ENCODE peak calls at places on chromosomes 12 and 14, in four cellular contexts. One of them, this sample, is unnamed.

GRCh38 chr12:82793882-82794281 is 107.2 kb downstream of the TMTC2 start:
- DNase-seq in WTC11: peak
- DNase-seq in K562: no peak
- DNase-seq in HepG2: no peak
- DNase-seq in this sample: no peak

GRCh38 chr12:131904346-131904745 is 9.9 kb downstream of the ULK1 start:
- DNase-seq in WTC11: no peak
- DNase-seq in K562: no peak
- DNase-seq in HepG2: no peak
- DNase-seq in this sample: no peak

GRCh38 chr12:119949145-119949544 is 39.9 kb upstream of the BICDL1 start:
- DNase-seq in WTC11: no peak
- DNase-seq in K562: no peak
- DNase-seq in HepG2: no peak
- DNase-seq in this sample: no peak

GRCh38 chr12:129863938-129864337 is 39.9 kb downstream of the TMEM132D start:
- DNase-seq in WTC11: no peak
- DNase-seq in K562: no peak
- DNase-seq in HepG2: no peak
- DNase-seq in this sample: no peak

GRCh38 chr12:3004655-3005565 is 45.7 kb downstream of the TEAD4 start:
- DNase-seq in WTC11: no peak
- DNase-seq in K562: no peak
- DNase-seq in HepG2: no peak
- DNase-seq in this sample: no peak

GRCh38 chr12:90090929-90091651 is 382.5 kb upstream of the ATP2B1 start:
- DNase-seq in WTC11: no peak
- DNase-seq in K562: no peak
- DNase-seq in HepG2: no peak
- DNase-seq in this sample: peak

GRCh38 chr14:24307575-24308341 is at the start of gene CIDEB:
- DNase-seq in WTC11: peak
- DNase-seq in K562: peak
- DNase-seq in HepG2: peak
- DNase-seq in this sample: peak

GRCh38 chr12:46701356-46701755 is 124.4 kb downstream of the SLC38A4 start:
- DNase-seq in WTC11: no peak
- DNase-seq in K562: no peak
- DNase-seq in HepG2: no peak
- DNase-seq in this sample: no peak

GRCh38 chr12:52606581-52607241 is 5.4 kb upstream of the KRT72 start:
- DNase-seq in WTC11: no peak
- DNase-seq in K562: no peak
- DNase-seq in HepG2: no peak
- DNase-seq in this sample: no peak

GRCh38 chr14:97978336-97978735 is 1181.2 kb downstream of the VRK1 start:
- DNase-seq in WTC11: peak
- DNase-seq in K562: no peak
- DNase-seq in HepG2: no peak
- DNase-seq in this sample: peak

GRCh38 chr14:95318870-95319311 is 817 bp downstream of the CLMN start:
- DNase-seq in WTC11: peak
- DNase-seq in K562: no peak
- DNase-seq in HepG2: no peak
- DNase-seq in this sample: no peak

GRCh38 chr12:56687225-56688128 is 607 bp downstream of the PTGES3 start:
- DNase-seq in WTC11: peak
- DNase-seq in K562: peak
- DNase-seq in HepG2: no peak
- DNase-seq in this sample: peak

GRCh38 chr14:75501080-75501479 is 21.2 kb upstream of the BATF start:
- DNase-seq in WTC11: no peak
- DNase-seq in K562: no peak
- DNase-seq in HepG2: no peak
- DNase-seq in this sample: no peak

GRCh38 chr14:87494010-87494409 is 499.0 kb downstream of the GALC start:
- DNase-seq in WTC11: no peak
- DNase-seq in K562: no peak
- DNase-seq in HepG2: no peak
- DNase-seq in this sample: peak

GRCh38 chr12:19760611-19761010 is 321.3 kb downstream of the AEBP2 start:
- DNase-seq in WTC11: no peak
- DNase-seq in K562: no peak
- DNase-seq in HepG2: no peak
- DNase-seq in this sample: no peak

GRCh38 chr12:108218911-108219310 is 89.8 kb downstream of the WSCD2 start:
- DNase-seq in WTC11: no peak
- DNase-seq in K562: no peak
- DNase-seq in HepG2: no peak
- DNase-seq in this sample: no peak

GRCh38 chr14:72830786-72831583 is 62.9 kb downstream of the DPF3 start:
- DNase-seq in WTC11: no peak
- DNase-seq in K562: no peak
- DNase-seq in HepG2: no peak
- DNase-seq in this sample: no peak

GRCh38 chr12:112645586-112645985 is 146.0 kb upstream of the RPH3A start:
- DNase-seq in WTC11: no peak
- DNase-seq in K562: no peak
- DNase-seq in HepG2: no peak
- DNase-seq in this sample: no peak

GRCh38 chr12:127287256-127287655 is 979.7 kb upstream of the TMEM132C start:
- DNase-seq in WTC11: no peak
- DNase-seq in K562: no peak
- DNase-seq in HepG2: no peak
- DNase-seq in this sample: no peak

GRCh38 chr14:35416108-35416750 is 11.7 kb upstream of the NFKBIA start:
- DNase-seq in WTC11: no peak
- DNase-seq in K562: no peak
- DNase-seq in HepG2: no peak
- DNase-seq in this sample: no peak

GRCh38 chr12:113010701-113011100 is 32.4 kb downstream of the OAS2 start:
- DNase-seq in WTC11: no peak
- DNase-seq in K562: no peak
- DNase-seq in HepG2: no peak
- DNase-seq in this sample: no peak

GRCh38 chr12:20044836-20045235 is 323.5 kb upstream of the PDE3A start:
- DNase-seq in WTC11: no peak
- DNase-seq in K562: no peak
- DNase-seq in HepG2: no peak
- DNase-seq in this sample: no peak

GRCh38 chr12:3224530-3224903 is 147.3 kb downstream of the TSPAN9 start:
- DNase-seq in WTC11: no peak
- DNase-seq in K562: no peak
- DNase-seq in HepG2: no peak
- DNase-seq in this sample: no peak

GRCh38 chr12:6548556-6549378 is 7.1 kb downstream of the IFFO1 start:
- DNase-seq in WTC11: no peak
- DNase-seq in K562: no peak
- DNase-seq in HepG2: no peak
- DNase-seq in this sample: peak

GRCh38 chr12:26642361-26642760 is 190.6 kb downstream of the ITPR2 start:
- DNase-seq in WTC11: no peak
- DNase-seq in K562: no peak
- DNase-seq in HepG2: no peak
- DNase-seq in this sample: peak

GRCh38 chr12:124039276-124039675 is 66.3 kb downstream of the ZNF664 start:
- DNase-seq in WTC11: no peak
- DNase-seq in K562: no peak
- DNase-seq in HepG2: no peak
- DNase-seq in this sample: no peak

GRCh38 chr14:99564256-99564902 is 39.6 kb downstream of the CCDC85C start:
- DNase-seq in WTC11: no peak
- DNase-seq in K562: no peak
- DNase-seq in HepG2: peak
- DNase-seq in this sample: no peak

GRCh38 chr12:58310368-58310767 is 369.0 kb downstream of the ATP23 start:
- DNase-seq in WTC11: no peak
- DNase-seq in K562: no peak
- DNase-seq in HepG2: no peak
- DNase-seq in this sample: peak

GRCh38 chr14:34750670-34751069 is 36.3 kb upstream of the CFL2 start:
- DNase-seq in WTC11: no peak
- DNase-seq in K562: no peak
- DNase-seq in HepG2: no peak
- DNase-seq in this sample: no peak

GRCh38 chr12:69982081-69982480 is 157.1 kb downstream of the MYRFL start:
- DNase-seq in WTC11: no peak
- DNase-seq in K562: no peak
- DNase-seq in HepG2: no peak
- DNase-seq in this sample: no peak

GRCh38 chr12:104090685-104091084 is 26.4 kb downstream of the HCFC2 start:
- DNase-seq in WTC11: no peak
- DNase-seq in K562: no peak
- DNase-seq in HepG2: no peak
- DNase-seq in this sample: no peak

GRCh38 chr12:13982010-13982409 is 608 bp upstream of the GRIN2B start:
- DNase-seq in WTC11: peak
- DNase-seq in K562: peak
- DNase-seq in HepG2: no peak
- DNase-seq in this sample: peak

GRCh38 chr12:90938451-90938850 is 16.5 kb downstream of the CCER1 start:
- DNase-seq in WTC11: no peak
- DNase-seq in K562: no peak
- DNase-seq in HepG2: no peak
- DNase-seq in this sample: no peak

GRCh38 chr12:48817957-48818830 is at the start of gene CACNB3:
- DNase-seq in WTC11: peak
- DNase-seq in K562: peak
- DNase-seq in HepG2: no peak
- DNase-seq in this sample: peak
- TF ChIP-seq HMGXB4 in WTC11: no peak
- TF ChIP-seq HMGXB4 in K562: no peak
- TF ChIP-seq HMGXB4 in HepG2: no peak
- TF ChIP-seq HMGXB4 in this sample: no peak

GRCh38 chr14:104598039-104598438 is 6.5 kb downstream of the TMEM179 start:
- DNase-seq in WTC11: no peak
- DNase-seq in K562: no peak
- DNase-seq in HepG2: no peak
- DNase-seq in this sample: no peak
- TF ChIP-seq ESRRA in WTC11: no peak
- TF ChIP-seq ESRRA in K562: no peak
- TF ChIP-seq ESRRA in HepG2: no peak
- TF ChIP-seq ESRRA in this sample: no peak

GRCh38 chr14:57987596-57988300 is 121.9 kb upstream of the SLC35F4 start:
- DNase-seq in WTC11: peak
- DNase-seq in K562: no peak
- DNase-seq in HepG2: no peak
- DNase-seq in this sample: no peak
- TF ChIP-seq HMGXB4 in WTC11: no peak
- TF ChIP-seq HMGXB4 in K562: no peak
- TF ChIP-seq HMGXB4 in HepG2: no peak
- TF ChIP-seq HMGXB4 in this sample: no peak

DNA sequence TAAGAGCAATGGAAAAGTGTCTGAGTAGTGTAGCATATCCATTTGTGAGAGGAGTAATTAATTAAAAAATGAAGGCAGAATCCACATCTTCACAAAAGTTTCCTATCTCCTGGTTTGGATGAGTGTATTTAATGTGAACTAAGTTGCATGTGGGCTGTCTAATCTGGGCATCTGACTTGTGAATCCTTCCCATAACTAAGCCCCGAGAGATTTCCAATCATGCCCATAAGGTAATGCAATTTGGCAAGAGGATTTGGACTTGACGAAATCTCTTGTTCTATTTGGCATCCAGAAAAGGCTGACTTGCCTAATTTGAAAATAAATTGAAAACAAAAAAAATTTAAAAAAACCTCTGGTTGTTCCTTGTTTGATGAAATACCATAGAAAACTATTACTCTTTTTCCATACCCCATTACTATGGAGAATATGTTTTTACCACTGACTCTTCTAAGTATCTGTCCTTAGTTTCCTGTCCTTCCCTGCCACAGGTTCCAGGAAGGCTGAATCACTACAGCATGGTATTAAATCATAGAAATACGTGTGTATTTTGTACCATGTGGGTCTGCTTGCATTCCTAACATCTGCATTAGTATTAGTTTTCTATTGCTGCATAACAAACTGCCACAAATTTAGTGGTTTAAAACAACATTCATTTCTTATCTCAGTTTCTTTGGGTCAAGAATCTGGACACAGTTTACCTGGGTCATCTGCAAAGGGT is 48.4 kb downstream of the ETV6 start:
- DNase-seq in WTC11: no peak
- DNase-seq in K562: no peak
- DNase-seq in HepG2: no peak
- DNase-seq in this sample: no peak
- TF ChIP-seq ESRRA in WTC11: no peak
- TF ChIP-seq ESRRA in K562: no peak
- TF ChIP-seq ESRRA in HepG2: no peak
- TF ChIP-seq ESRRA in this sample: no peak

DNA sequence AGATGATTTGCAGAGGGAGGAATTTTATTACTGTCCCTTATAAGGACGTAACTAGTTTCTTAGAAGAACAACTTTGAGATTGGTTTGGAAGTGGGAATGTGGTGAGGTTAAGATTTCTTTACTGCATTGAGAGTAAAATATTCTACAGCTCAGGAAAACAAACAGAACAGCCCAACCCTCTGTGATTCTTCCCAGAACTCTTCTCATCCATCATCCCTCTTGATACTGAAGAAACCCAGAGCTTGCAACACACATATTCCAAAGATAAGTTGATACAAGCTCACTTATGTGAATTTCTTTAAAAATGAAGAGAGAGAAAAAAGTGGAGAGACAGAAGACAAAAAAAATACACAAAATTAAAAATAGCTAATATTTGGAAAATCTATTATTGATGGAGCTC is 234.3 kb downstream of the CRADD start:
- DNase-seq in WTC11: no peak
- DNase-seq in K562: no peak
- DNase-seq in HepG2: no peak
- DNase-seq in this sample: no peak
- TF ChIP-seq HMGXB4 in WTC11: no peak
- TF ChIP-seq HMGXB4 in K562: no peak
- TF ChIP-seq HMGXB4 in HepG2: no peak
- TF ChIP-seq HMGXB4 in this sample: no peak

This sample was measured in A549.